ENCODE peak calls at places on chromosomes 1 and 21, in nine cellular contexts. One of them, this sample, is unnamed.

GRCh38 chr21:42925114-42925907 is at the start of gene ERVH48-1:
- DNase-seq in breast epithelium: no peak
- DNase-seq in uterus: no peak
- DNase-seq in Peyer's patch: no peak
- DNase-seq in H54: no peak
- DNase-seq in A549: no peak
- DNase-seq in ovary: no peak
- DNase-seq in gastrocnemius medialis: peak
- DNase-seq in GM12892: no peak
- DNase-seq in this sample: no peak

GRCh38 chr1:17913326-17914115 is 158.4 kb downstream of the ACTL8 start:
- DNase-seq in uterus: no peak
- DNase-seq in gastrocnemius medialis: no peak
- DNase-seq in breast epithelium: no peak
- DNase-seq in H54: no peak
- DNase-seq in GM12892: no peak
- DNase-seq in A549: no peak
- DNase-seq in Peyer's patch: no peak
- DNase-seq in ovary: no peak
- DNase-seq in this sample: no peak

GRCh38 chr1:103266036-103266435 is 157.7 kb upstream of the COL11A1 start:
- DNase-seq in ovary: no peak
- DNase-seq in A549: no peak
- DNase-seq in Peyer's patch: no peak
- DNase-seq in H54: no peak
- DNase-seq in uterus: no peak
- DNase-seq in gastrocnemius medialis: no peak
- DNase-seq in GM12892: no peak
- DNase-seq in breast epithelium: no peak
- DNase-seq in this sample: no peak

GRCh38 chr21:28138272-28138671 is 854.4 kb downstream of the LTN1 start:
- DNase-seq in gastrocnemius medialis: no peak
- DNase-seq in breast epithelium: no peak
- DNase-seq in Peyer's patch: no peak
- DNase-seq in uterus: no peak
- DNase-seq in GM12892: no peak
- DNase-seq in H54: no peak
- DNase-seq in A549: no peak
- DNase-seq in ovary: no peak
- DNase-seq in this sample: no peak

GRCh38 chr1:183689770-183690204 is 36.7 kb upstream of the APOBEC4 start:
- DNase-seq in H54: no peak
- DNase-seq in ovary: no peak
- DNase-seq in uterus: no peak
- DNase-seq in Peyer's patch: no peak
- DNase-seq in GM12892: no peak
- DNase-seq in breast epithelium: no peak
- DNase-seq in A549: no peak
- DNase-seq in gastrocnemius medialis: no peak
- DNase-seq in this sample: no peak

GRCh38 chr1:20073247-20073646 is 3.3 kb downstream of the PLA2G5 start:
- DNase-seq in GM12892: no peak
- DNase-seq in ovary: no peak
- DNase-seq in uterus: no peak
- DNase-seq in H54: no peak
- DNase-seq in breast epithelium: no peak
- DNase-seq in Peyer's patch: no peak
- DNase-seq in gastrocnemius medialis: no peak
- DNase-seq in A549: no peak
- DNase-seq in this sample: peak

GRCh38 chr1:229092377-229093257 is 178.3 kb upstream of the RAB4A start:
- DNase-seq in H54: no peak
- DNase-seq in breast epithelium: no peak
- DNase-seq in ovary: no peak
- DNase-seq in Peyer's patch: no peak
- DNase-seq in GM12892: no peak
- DNase-seq in uterus: no peak
- DNase-seq in gastrocnemius medialis: no peak
- DNase-seq in A549: no peak
- DNase-seq in this sample: no peak

GRCh38 chr1:106978477-106979322 is 77.8 kb upstream of the PRMT6 start:
- DNase-seq in breast epithelium: no peak
- DNase-seq in gastrocnemius medialis: no peak
- DNase-seq in H54: no peak
- DNase-seq in ovary: no peak
- DNase-seq in GM12892: no peak
- DNase-seq in A549: no peak
- DNase-seq in Peyer's patch: no peak
- DNase-seq in uterus: no peak
- DNase-seq in this sample: no peak

GRCh38 chr1:34479731-34480130 is 275.1 kb upstream of the GJB5 start:
- DNase-seq in H54: no peak
- DNase-seq in GM12892: no peak
- DNase-seq in breast epithelium: no peak
- DNase-seq in Peyer's patch: no peak
- DNase-seq in A549: no peak
- DNase-seq in uterus: no peak
- DNase-seq in ovary: no peak
- DNase-seq in gastrocnemius medialis: no peak
- DNase-seq in this sample: peak

GRCh38 chr1:205525495-205526285 is 21.2 kb downstream of the CDK18 start:
- DNase-seq in uterus: no peak
- DNase-seq in Peyer's patch: no peak
- DNase-seq in ovary: no peak
- DNase-seq in gastrocnemius medialis: no peak
- DNase-seq in H54: no peak
- DNase-seq in A549: no peak
- DNase-seq in GM12892: no peak
- DNase-seq in breast epithelium: no peak
- DNase-seq in this sample: no peak

DNA sequence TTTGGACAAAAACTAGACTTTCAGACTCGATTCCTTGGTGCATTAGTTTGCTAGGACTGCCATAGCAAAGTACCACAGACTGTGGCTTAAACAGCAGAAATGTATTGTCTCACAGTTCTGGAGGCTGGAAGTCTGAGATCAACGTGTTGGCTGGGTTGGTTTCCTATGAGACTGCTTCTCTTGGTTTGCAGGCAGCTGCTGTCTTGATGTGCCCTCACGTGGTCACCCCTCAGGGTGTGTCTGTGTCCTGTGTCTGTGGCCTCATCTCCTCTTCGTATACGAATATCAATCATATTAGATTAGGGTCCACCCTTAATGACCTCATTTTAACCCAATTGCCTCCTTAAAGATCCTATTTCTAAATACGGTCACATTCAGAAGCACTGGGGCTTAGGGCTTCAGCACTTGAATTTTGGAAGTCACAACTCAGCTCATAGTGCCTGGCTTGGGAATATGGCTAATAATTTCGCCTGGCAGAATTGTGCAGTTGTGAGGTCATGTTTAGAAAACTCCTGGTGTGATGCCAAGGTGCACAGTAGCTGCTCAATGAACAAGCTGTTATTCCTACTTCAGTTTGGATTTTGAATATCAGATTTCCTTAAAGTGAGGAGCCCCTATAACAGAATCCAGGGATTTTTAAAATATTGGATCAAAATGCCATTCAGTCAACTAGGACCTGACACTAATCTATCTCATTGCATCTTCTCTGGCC is 21.0 kb upstream of the DISC1 start:
- DNase-seq in GM12892: no peak
- DNase-seq in H54: no peak
- DNase-seq in Peyer's patch: no peak
- DNase-seq in A549: no peak
- DNase-seq in uterus: no peak
- DNase-seq in gastrocnemius medialis: no peak
- DNase-seq in breast epithelium: no peak
- DNase-seq in ovary: no peak
- DNase-seq in this sample: no peak
- TF ChIP-seq POLR2A in GM12892: no peak
- TF ChIP-seq POLR2A in H54: no peak
- TF ChIP-seq POLR2A in Peyer's patch: no peak
- TF ChIP-seq POLR2A in A549: no peak
- TF ChIP-seq POLR2A in uterus: no peak
- TF ChIP-seq POLR2A in gastrocnemius medialis: no peak
- TF ChIP-seq POLR2A in breast epithelium: no peak
- TF ChIP-seq POLR2A in ovary: no peak
- TF ChIP-seq POLR2A in this sample: no peak

GRCh38 chr1:90487040-90487439 is 230.1 kb downstream of the BARHL2 start:
- DNase-seq in breast epithelium: no peak
- DNase-seq in H54: no peak
- DNase-seq in Peyer's patch: no peak
- DNase-seq in A549: no peak
- DNase-seq in ovary: no peak
- DNase-seq in GM12892: no peak
- DNase-seq in gastrocnemius medialis: no peak
- DNase-seq in uterus: no peak
- DNase-seq in this sample: no peak
- TF ChIP-seq POLR2A in breast epithelium: no peak
- TF ChIP-seq POLR2A in H54: no peak
- TF ChIP-seq POLR2A in Peyer's patch: no peak
- TF ChIP-seq POLR2A in A549: no peak
- TF ChIP-seq POLR2A in ovary: no peak
- TF ChIP-seq POLR2A in GM12892: no peak
- TF ChIP-seq POLR2A in gastrocnemius medialis: no peak
- TF ChIP-seq POLR2A in uterus: no peak
- TF ChIP-seq POLR2A in this sample: no peak

DNA sequence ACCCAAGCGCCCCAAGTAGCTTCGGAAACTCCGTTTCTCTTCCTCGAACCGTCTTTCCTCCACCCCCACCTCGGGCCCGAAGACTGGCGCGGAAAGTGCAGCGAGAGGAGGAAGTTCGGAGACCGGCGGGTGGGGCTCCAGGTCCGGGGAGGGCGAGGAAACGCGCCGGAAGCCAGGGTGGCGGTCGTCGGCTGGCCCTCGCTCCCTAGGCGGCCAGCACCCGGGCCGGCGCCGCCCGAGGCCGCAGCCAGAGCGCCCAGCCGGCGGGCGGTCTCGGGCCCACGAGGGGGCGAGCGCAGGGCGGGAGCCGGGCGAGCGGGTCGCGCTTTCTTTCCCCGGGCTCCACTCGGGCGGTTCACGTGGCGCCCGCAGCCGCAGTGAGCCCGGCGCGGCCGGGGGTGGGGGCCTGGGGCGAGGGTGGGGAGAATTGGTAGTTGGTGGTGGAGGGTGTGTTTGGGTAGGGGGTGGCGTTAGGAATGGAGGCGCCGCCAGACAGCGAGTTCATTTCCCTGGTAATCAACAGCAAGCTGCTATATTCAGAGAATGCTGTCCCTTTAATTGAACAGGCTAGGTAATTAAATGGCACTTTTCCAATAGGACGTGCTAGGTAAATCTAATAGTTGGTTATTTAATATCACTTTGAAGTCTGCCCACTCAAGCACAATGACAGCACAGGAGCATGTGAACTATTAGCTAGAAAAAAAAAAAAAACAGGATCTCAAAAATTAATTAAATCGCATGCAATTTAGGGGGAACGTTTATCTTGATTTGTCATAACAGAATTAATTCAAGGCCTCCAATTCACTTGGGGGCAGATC is 6.7 kb downstream of the LMO4 start:
- DNase-seq in A549: peak
- DNase-seq in breast epithelium: peak
- DNase-seq in ovary: peak
- DNase-seq in H54: peak
- DNase-seq in Peyer's patch: peak
- DNase-seq in uterus: peak
- DNase-seq in gastrocnemius medialis: peak
- DNase-seq in GM12892: peak
- DNase-seq in this sample: no peak
- TF ChIP-seq POLR2A in A549: peak
- TF ChIP-seq POLR2A in breast epithelium: no peak
- TF ChIP-seq POLR2A in ovary: no peak
- TF ChIP-seq POLR2A in H54: peak
- TF ChIP-seq POLR2A in Peyer's patch: no peak
- TF ChIP-seq POLR2A in uterus: peak
- TF ChIP-seq POLR2A in gastrocnemius medialis: no peak
- TF ChIP-seq POLR2A in GM12892: peak
- TF ChIP-seq POLR2A in this sample: no peak

GRCh38 chr1:150017206-150017750 is 6.8 kb upstream of the OTUD7B start:
- DNase-seq in Peyer's patch: no peak
- DNase-seq in breast epithelium: no peak
- DNase-seq in uterus: no peak
- DNase-seq in ovary: no peak
- DNase-seq in A549: no peak
- DNase-seq in H54: no peak
- DNase-seq in gastrocnemius medialis: no peak
- DNase-seq in GM12892: no peak
- DNase-seq in this sample: no peak
- TF ChIP-seq POLR2A in Peyer's patch: no peak
- TF ChIP-seq POLR2A in breast epithelium: no peak
- TF ChIP-seq POLR2A in uterus: no peak
- TF ChIP-seq POLR2A in ovary: no peak
- TF ChIP-seq POLR2A in A549: no peak
- TF ChIP-seq POLR2A in H54: no peak
- TF ChIP-seq POLR2A in gastrocnemius medialis: no peak
- TF ChIP-seq POLR2A in GM12892: no peak
- TF ChIP-seq POLR2A in this sample: no peak

DNA sequence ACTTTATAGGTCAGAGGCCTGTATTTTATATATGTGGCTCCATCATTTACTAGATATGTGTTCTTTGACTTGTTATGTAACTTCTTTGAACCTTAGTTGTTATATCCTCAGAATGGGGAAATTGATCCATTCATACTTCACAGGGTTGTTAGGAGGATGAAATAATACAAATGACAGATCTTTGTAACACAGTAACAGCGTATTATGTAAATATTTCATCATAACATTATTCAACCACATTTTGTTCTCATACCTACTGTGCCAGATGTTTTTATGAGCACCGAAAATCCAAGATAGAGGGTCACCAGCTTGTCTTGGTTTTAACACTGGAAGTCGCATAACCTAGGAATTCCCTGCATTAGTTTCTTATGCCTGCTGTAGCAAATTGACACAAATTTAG is 3.3 kb downstream of the SUCO start:
- DNase-seq in gastrocnemius medialis: no peak
- DNase-seq in Peyer's patch: no peak
- DNase-seq in ovary: no peak
- DNase-seq in uterus: no peak
- DNase-seq in A549: no peak
- DNase-seq in H54: no peak
- DNase-seq in GM12892: no peak
- DNase-seq in breast epithelium: no peak
- DNase-seq in this sample: no peak
- TF ChIP-seq POLR2A in gastrocnemius medialis: no peak
- TF ChIP-seq POLR2A in Peyer's patch: no peak
- TF ChIP-seq POLR2A in ovary: no peak
- TF ChIP-seq POLR2A in uterus: no peak
- TF ChIP-seq POLR2A in A549: no peak
- TF ChIP-seq POLR2A in H54: no peak
- TF ChIP-seq POLR2A in GM12892: no peak
- TF ChIP-seq POLR2A in breast epithelium: no peak
- TF ChIP-seq POLR2A in this sample: no peak

GRCh38 chr1:36160949-36161485 is 5.1 kb downstream of the MAP7D1 start:
- DNase-seq in breast epithelium: peak
- DNase-seq in H54: peak
- DNase-seq in ovary: peak
- DNase-seq in uterus: peak
- DNase-seq in GM12892: peak
- DNase-seq in Peyer's patch: no peak
- DNase-seq in A549: peak
- DNase-seq in gastrocnemius medialis: peak
- DNase-seq in this sample: no peak
- TF ChIP-seq POLR2A in breast epithelium: no peak
- TF ChIP-seq POLR2A in H54: no peak
- TF ChIP-seq POLR2A in ovary: no peak
- TF ChIP-seq POLR2A in uterus: no peak
- TF ChIP-seq POLR2A in GM12892: peak
- TF ChIP-seq POLR2A in Peyer's patch: no peak
- TF ChIP-seq POLR2A in A549: no peak
- TF ChIP-seq POLR2A in gastrocnemius medialis: peak
- TF ChIP-seq POLR2A in this sample: no peak